ENCODE peak calls at places on chromosomes 4 and X, in nine cellular contexts. One of them, this sample, is unnamed.

GRCh38 chrX:54248309-54248708 is 65.3 kb upstream of the FAM120C start:
- DNase-seq in stimulated activated CD8-positive, alpha-beta memory T cell treated with anti-CD3 and anti-CD28 coated beads, Interleukin-4, amount 100 ng/mL, for 24 hours: no peak
- DNase-seq in heart right ventricle: no peak
- DNase-seq in T-cell: no peak
- DNase-seq in B cell: no peak
- DNase-seq in left cardiac atrium: no peak
- DNase-seq in endothelial cell of umbilical vein: peak
- DNase-seq in GM19239: no peak
- DNase-seq in fibroblast of mammary gland: peak
- DNase-seq in this sample: no peak

GRCh38 chr4:155441475-155441874 is 64.7 kb upstream of the MAP9 start:
- DNase-seq in stimulated activated CD8-positive, alpha-beta memory T cell treated with anti-CD3 and anti-CD28 coated beads, Interleukin-4, amount 100 ng/mL, for 24 hours: no peak
- DNase-seq in B cell: no peak
- DNase-seq in endothelial cell of umbilical vein: no peak
- DNase-seq in heart right ventricle: no peak
- DNase-seq in T-cell: no peak
- DNase-seq in GM19239: no peak
- DNase-seq in fibroblast of mammary gland: no peak
- DNase-seq in left cardiac atrium: no peak
- DNase-seq in this sample: no peak

GRCh38 chr4:4457803-4458550 is 71.1 kb downstream of the NSG1 start:
- DNase-seq in GM19239: no peak
- DNase-seq in endothelial cell of umbilical vein: peak
- DNase-seq in fibroblast of mammary gland: peak
- DNase-seq in heart right ventricle: no peak
- DNase-seq in left cardiac atrium: no peak
- DNase-seq in T-cell: no peak
- DNase-seq in stimulated activated CD8-positive, alpha-beta memory T cell treated with anti-CD3 and anti-CD28 coated beads, Interleukin-4, amount 100 ng/mL, for 24 hours: no peak
- DNase-seq in B cell: no peak
- DNase-seq in this sample: no peak

GRCh38 chr4:15455290-15455689 is 14.4 kb upstream of the CC2D2A start:
- DNase-seq in GM19239: no peak
- DNase-seq in endothelial cell of umbilical vein: no peak
- DNase-seq in stimulated activated CD8-positive, alpha-beta memory T cell treated with anti-CD3 and anti-CD28 coated beads, Interleukin-4, amount 100 ng/mL, for 24 hours: no peak
- DNase-seq in fibroblast of mammary gland: peak
- DNase-seq in B cell: no peak
- DNase-seq in left cardiac atrium: peak
- DNase-seq in heart right ventricle: peak
- DNase-seq in T-cell: no peak
- DNase-seq in this sample: no peak

GRCh38 chrX:8820910-8821527 is 19.8 kb upstream of the FAM9A start:
- DNase-seq in GM19239: no peak
- DNase-seq in left cardiac atrium: no peak
- DNase-seq in fibroblast of mammary gland: peak
- DNase-seq in stimulated activated CD8-positive, alpha-beta memory T cell treated with anti-CD3 and anti-CD28 coated beads, Interleukin-4, amount 100 ng/mL, for 24 hours: no peak
- DNase-seq in heart right ventricle: no peak
- DNase-seq in endothelial cell of umbilical vein: no peak
- DNase-seq in T-cell: no peak
- DNase-seq in B cell: no peak
- DNase-seq in this sample: peak

GRCh38 chr4:1222938-1223690 is 25.8 kb downstream of the CTBP1 start:
- DNase-seq in B cell: no peak
- DNase-seq in stimulated activated CD8-positive, alpha-beta memory T cell treated with anti-CD3 and anti-CD28 coated beads, Interleukin-4, amount 100 ng/mL, for 24 hours: no peak
- DNase-seq in T-cell: no peak
- DNase-seq in endothelial cell of umbilical vein: no peak
- DNase-seq in GM19239: no peak
- DNase-seq in left cardiac atrium: no peak
- DNase-seq in heart right ventricle: no peak
- DNase-seq in fibroblast of mammary gland: no peak
- DNase-seq in this sample: no peak

GRCh38 chr4:158496030-158496741 is 25.5 kb upstream of the RXFP1 start:
- DNase-seq in GM19239: no peak
- DNase-seq in left cardiac atrium: peak
- DNase-seq in fibroblast of mammary gland: no peak
- DNase-seq in endothelial cell of umbilical vein: peak
- DNase-seq in T-cell: no peak
- DNase-seq in heart right ventricle: peak
- DNase-seq in B cell: no peak
- DNase-seq in stimulated activated CD8-positive, alpha-beta memory T cell treated with anti-CD3 and anti-CD28 coated beads, Interleukin-4, amount 100 ng/mL, for 24 hours: no peak
- DNase-seq in this sample: peak

GRCh38 chr4:140277576-140277975 is 95.9 kb upstream of the SCOC start:
- DNase-seq in left cardiac atrium: no peak
- DNase-seq in T-cell: no peak
- DNase-seq in fibroblast of mammary gland: no peak
- DNase-seq in heart right ventricle: no peak
- DNase-seq in endothelial cell of umbilical vein: peak
- DNase-seq in stimulated activated CD8-positive, alpha-beta memory T cell treated with anti-CD3 and anti-CD28 coated beads, Interleukin-4, amount 100 ng/mL, for 24 hours: no peak
- DNase-seq in GM19239: no peak
- DNase-seq in B cell: no peak
- DNase-seq in this sample: no peak

GRCh38 chrX:11557120-11557519 is 108.6 kb downstream of the ARHGAP6 start:
- DNase-seq in endothelial cell of umbilical vein: no peak
- DNase-seq in B cell: no peak
- DNase-seq in fibroblast of mammary gland: peak
- DNase-seq in left cardiac atrium: no peak
- DNase-seq in heart right ventricle: no peak
- DNase-seq in stimulated activated CD8-positive, alpha-beta memory T cell treated with anti-CD3 and anti-CD28 coated beads, Interleukin-4, amount 100 ng/mL, for 24 hours: no peak
- DNase-seq in T-cell: no peak
- DNase-seq in GM19239: no peak
- DNase-seq in this sample: no peak

GRCh38 chrX:108105473-108105872 is 13.9 kb downstream of the ATG4A start:
- DNase-seq in B cell: no peak
- DNase-seq in GM19239: no peak
- DNase-seq in left cardiac atrium: no peak
- DNase-seq in endothelial cell of umbilical vein: no peak
- DNase-seq in fibroblast of mammary gland: no peak
- DNase-seq in stimulated activated CD8-positive, alpha-beta memory T cell treated with anti-CD3 and anti-CD28 coated beads, Interleukin-4, amount 100 ng/mL, for 24 hours: no peak
- DNase-seq in T-cell: no peak
- DNase-seq in heart right ventricle: no peak
- DNase-seq in this sample: no peak

GRCh38 chrX:85243761-85244410 is at the start of the genes SATL1 and ZNF711:
- DNase-seq in B cell: peak
- DNase-seq in fibroblast of mammary gland: peak
- DNase-seq in GM19239: no peak
- DNase-seq in left cardiac atrium: peak
- DNase-seq in heart right ventricle: peak
- DNase-seq in T-cell: no peak
- DNase-seq in stimulated activated CD8-positive, alpha-beta memory T cell treated with anti-CD3 and anti-CD28 coated beads, Interleukin-4, amount 100 ng/mL, for 24 hours: no peak
- DNase-seq in endothelial cell of umbilical vein: peak
- DNase-seq in this sample: peak

GRCh38 chr4:15864771-15865566 is 73.6 kb downstream of the FGFBP1 start:
- DNase-seq in endothelial cell of umbilical vein: no peak
- DNase-seq in fibroblast of mammary gland: no peak
- DNase-seq in left cardiac atrium: no peak
- DNase-seq in GM19239: no peak
- DNase-seq in B cell: no peak
- DNase-seq in T-cell: no peak
- DNase-seq in stimulated activated CD8-positive, alpha-beta memory T cell treated with anti-CD3 and anti-CD28 coated beads, Interleukin-4, amount 100 ng/mL, for 24 hours: no peak
- DNase-seq in heart right ventricle: no peak
- DNase-seq in this sample: no peak

GRCh38 chr4:11710484-11710883 is 281.8 kb upstream of the HS3ST1 start:
- DNase-seq in GM19239: no peak
- DNase-seq in fibroblast of mammary gland: peak
- DNase-seq in endothelial cell of umbilical vein: no peak
- DNase-seq in stimulated activated CD8-positive, alpha-beta memory T cell treated with anti-CD3 and anti-CD28 coated beads, Interleukin-4, amount 100 ng/mL, for 24 hours: no peak
- DNase-seq in B cell: no peak
- DNase-seq in T-cell: no peak
- DNase-seq in heart right ventricle: no peak
- DNase-seq in left cardiac atrium: no peak
- DNase-seq in this sample: no peak

GRCh38 chr4:18935956-18936355 is 914.4 kb upstream of the LCORL start:
- DNase-seq in endothelial cell of umbilical vein: no peak
- DNase-seq in fibroblast of mammary gland: no peak
- DNase-seq in left cardiac atrium: no peak
- DNase-seq in GM19239: no peak
- DNase-seq in T-cell: no peak
- DNase-seq in stimulated activated CD8-positive, alpha-beta memory T cell treated with anti-CD3 and anti-CD28 coated beads, Interleukin-4, amount 100 ng/mL, for 24 hours: no peak
- DNase-seq in B cell: no peak
- DNase-seq in heart right ventricle: no peak
- DNase-seq in this sample: no peak

GRCh38 chr4:156763511-156763910 is 208.1 kb downstream of the PDGFC start:
- DNase-seq in B cell: no peak
- DNase-seq in fibroblast of mammary gland: no peak
- DNase-seq in T-cell: no peak
- DNase-seq in stimulated activated CD8-positive, alpha-beta memory T cell treated with anti-CD3 and anti-CD28 coated beads, Interleukin-4, amount 100 ng/mL, for 24 hours: no peak
- DNase-seq in endothelial cell of umbilical vein: peak
- DNase-seq in heart right ventricle: no peak
- DNase-seq in left cardiac atrium: no peak
- DNase-seq in GM19239: no peak
- DNase-seq in this sample: no peak

GRCh38 chr4:153748378-153748777 is 11.4 kb downstream of the RNF175 start:
- DNase-seq in fibroblast of mammary gland: peak
- DNase-seq in T-cell: no peak
- DNase-seq in heart right ventricle: no peak
- DNase-seq in GM19239: no peak
- DNase-seq in endothelial cell of umbilical vein: no peak
- DNase-seq in stimulated activated CD8-positive, alpha-beta memory T cell treated with anti-CD3 and anti-CD28 coated beads, Interleukin-4, amount 100 ng/mL, for 24 hours: no peak
- DNase-seq in left cardiac atrium: peak
- DNase-seq in B cell: no peak
- DNase-seq in this sample: no peak

GRCh38 chrX:119423631-119424030 is 24.5 kb downstream of the SLC25A43 start:
- DNase-seq in stimulated activated CD8-positive, alpha-beta memory T cell treated with anti-CD3 and anti-CD28 coated beads, Interleukin-4, amount 100 ng/mL, for 24 hours: no peak
- DNase-seq in left cardiac atrium: no peak
- DNase-seq in GM19239: no peak
- DNase-seq in fibroblast of mammary gland: no peak
- DNase-seq in heart right ventricle: no peak
- DNase-seq in B cell: no peak
- DNase-seq in T-cell: no peak
- DNase-seq in endothelial cell of umbilical vein: peak
- DNase-seq in this sample: no peak

GRCh38 chr4:83328486-83328885 is 6.2 kb downstream of the HPSE start:
- DNase-seq in T-cell: no peak
- DNase-seq in GM19239: no peak
- DNase-seq in fibroblast of mammary gland: no peak
- DNase-seq in left cardiac atrium: no peak
- DNase-seq in B cell: no peak
- DNase-seq in heart right ventricle: no peak
- DNase-seq in stimulated activated CD8-positive, alpha-beta memory T cell treated with anti-CD3 and anti-CD28 coated beads, Interleukin-4, amount 100 ng/mL, for 24 hours: no peak
- DNase-seq in endothelial cell of umbilical vein: peak
- DNase-seq in this sample: no peak

GRCh38 chr4:107736924-107737448 is 17.0 kb upstream of the PAPSS1 start:
- DNase-seq in T-cell: no peak
- DNase-seq in left cardiac atrium: peak
- DNase-seq in B cell: peak
- DNase-seq in stimulated activated CD8-positive, alpha-beta memory T cell treated with anti-CD3 and anti-CD28 coated beads, Interleukin-4, amount 100 ng/mL, for 24 hours: peak
- DNase-seq in endothelial cell of umbilical vein: peak
- DNase-seq in heart right ventricle: peak
- DNase-seq in fibroblast of mammary gland: peak
- DNase-seq in GM19239: peak
- DNase-seq in this sample: no peak

GRCh38 chr4:77695769-77696168 is 90.1 kb downstream of the CXCL13 start:
- DNase-seq in endothelial cell of umbilical vein: peak
- DNase-seq in heart right ventricle: no peak
- DNase-seq in fibroblast of mammary gland: peak
- DNase-seq in stimulated activated CD8-positive, alpha-beta memory T cell treated with anti-CD3 and anti-CD28 coated beads, Interleukin-4, amount 100 ng/mL, for 24 hours: no peak
- DNase-seq in B cell: no peak
- DNase-seq in left cardiac atrium: no peak
- DNase-seq in GM19239: no peak
- DNase-seq in T-cell: no peak
- DNase-seq in this sample: no peak

GRCh38 chr4:1315306-1315705 is 25.6 kb downstream of the MAEA start:
- DNase-seq in heart right ventricle: no peak
- DNase-seq in fibroblast of mammary gland: no peak
- DNase-seq in GM19239: no peak
- DNase-seq in stimulated activated CD8-positive, alpha-beta memory T cell treated with anti-CD3 and anti-CD28 coated beads, Interleukin-4, amount 100 ng/mL, for 24 hours: no peak
- DNase-seq in B cell: no peak
- DNase-seq in endothelial cell of umbilical vein: no peak
- DNase-seq in left cardiac atrium: peak
- DNase-seq in T-cell: no peak
- DNase-seq in this sample: no peak

GRCh38 chr4:2441393-2442174 is 22.8 kb downstream of the CFAP99 start:
- DNase-seq in heart right ventricle: no peak
- DNase-seq in fibroblast of mammary gland: peak
- DNase-seq in GM19239: peak
- DNase-seq in B cell: peak
- DNase-seq in left cardiac atrium: peak
- DNase-seq in T-cell: peak
- DNase-seq in stimulated activated CD8-positive, alpha-beta memory T cell treated with anti-CD3 and anti-CD28 coated beads, Interleukin-4, amount 100 ng/mL, for 24 hours: peak
- DNase-seq in endothelial cell of umbilical vein: peak
- DNase-seq in this sample: peak

GRCh38 chrX:39675619-39676018 is 422.1 kb downstream of the BCOR start:
- DNase-seq in T-cell: no peak
- DNase-seq in B cell: no peak
- DNase-seq in endothelial cell of umbilical vein: no peak
- DNase-seq in GM19239: no peak
- DNase-seq in heart right ventricle: peak
- DNase-seq in stimulated activated CD8-positive, alpha-beta memory T cell treated with anti-CD3 and anti-CD28 coated beads, Interleukin-4, amount 100 ng/mL, for 24 hours: no peak
- DNase-seq in left cardiac atrium: peak
- DNase-seq in fibroblast of mammary gland: peak
- DNase-seq in this sample: peak

This sample was measured in testis.